ENCODE peak calls at places on chromosomes 1 and 21, in ten cellular contexts. E is aorta; G is heart right ventricle; U is lower lobe of right lung; T is colonic mucosa; J is tibial nerve; I is GM23338; W is CD8-positive, alpha-beta T cell; K is OCI-LY7; F is kidney. M is an unnamed sample.

GRCh38 chr1:201490708-201491131 is 16.2 kb downstream of the CSRP1 start:
- DNase-seq in K (no peak), W (no peak), F (no peak), E (no peak), G (no peak), I (no peak), U (no peak), J (no peak), T (no peak), M (peak; percentile 24)

GRCh38 chr1:232066521-232066920 is 439.9 kb downstream of the DISC1 start:
- DNase-seq in E (no peak), U (no peak), G (no peak), T (no peak), K (no peak), I (no peak), W (no peak), J (no peak), F (no peak), M (no peak)

GRCh38 chr21:42981862-42982261 is 7.5 kb downstream of the PKNOX1 start:
- DNase-seq in J (no peak), T (no peak), U (no peak), W (no peak), K (no peak), G (no peak), I (no peak), E (no peak), F (no peak), M (no peak)

GRCh38 chr1:85275701-85276289 is 637 bp downstream of the BCL10 start:
- DNase-seq in G (no peak), W (no peak), K (peak; percentile 77), E (no peak), I (peak; percentile 66), T (no peak), U (no peak), J (no peak), F (no peak), M (no peak)

GRCh38 chr1:246659594-246660140 is 64.5 kb upstream of the SCCPDH start:
- DNase-seq in K (peak; percentile 40), W (no peak), T (no peak), U (no peak), G (no peak), E (no peak), I (no peak), F (no peak), J (no peak), M (no peak)

GRCh38 chr1:6624712-6625578 is at the start of gene THAP3:
- DNase-seq in G (peak; percentile 92), F (peak; percentile 96), U (peak; percentile 91), K (peak; percentile 86), E (peak; percentile 97), I (peak; percentile 93), W (peak; percentile 94), J (peak; percentile 74), T (peak; percentile 92), M (peak; percentile 96)

GRCh38 chr21:37687001-37687400 is 229.3 kb downstream of the KCNJ6 start:
- DNase-seq in W (no peak), I (peak; percentile 27), T (no peak), K (no peak), E (no peak), U (no peak), J (no peak), F (no peak), G (no peak), M (no peak)

GRCh38 chr1:227343727-227344551 is 25.6 kb upstream of the CDC42BPA start:
- DNase-seq in U (no peak), J (no peak), E (no peak), F (no peak), G (no peak), K (no peak), T (no peak), I (no peak), W (no peak), M (no peak)

GRCh38 chr1:224433041-224433670 is 1.4 kb downstream of the WDR26 start:
- DNase-seq in I (peak; percentile 30), G (no peak), U (peak; percentile 49), E (no peak), K (peak; percentile 13), W (peak; percentile 13), T (peak; percentile 63), J (peak; percentile 44), F (peak; percentile 76), M (peak; percentile 53)

DNA sequence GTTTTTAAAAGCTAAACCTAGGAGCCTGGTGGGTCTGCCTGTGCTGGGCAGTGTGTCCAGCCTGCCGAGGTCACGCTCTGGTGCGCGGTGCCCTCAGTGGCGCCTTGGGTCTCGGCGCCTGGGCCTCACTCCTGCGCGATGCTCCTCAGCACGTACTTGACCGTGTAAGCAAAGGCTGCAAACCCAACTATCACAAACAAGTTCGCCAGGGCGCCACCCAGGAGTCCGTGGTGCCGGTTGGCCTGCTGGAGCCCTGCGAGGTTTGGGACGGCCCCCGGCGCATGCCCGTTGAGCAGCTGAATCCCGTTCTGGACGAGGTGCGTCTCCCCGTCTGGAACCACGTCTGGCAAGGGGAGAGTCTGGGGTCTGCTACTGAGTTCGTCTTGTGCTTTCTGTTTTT is 8.6 kb upstream of the C1QTNF12 start:
- DNase-seq in J (no peak), W (no peak), I (no peak), K (no peak), F (peak; percentile 65), G (no peak), U (no peak), E (no peak), T (no peak), M (peak; percentile 37)
- H3K27ac ChIP-seq in J (no peak overlapping the region), W (no peak overlapping the region), I (no peak overlapping the region), K (no peak overlapping the region), F (no peak overlapping the region), G (no peak overlapping the region), U (no peak overlapping the region), E (no peak overlapping the region), T (no peak overlapping the region), M (no peak overlapping the region)

DNA sequence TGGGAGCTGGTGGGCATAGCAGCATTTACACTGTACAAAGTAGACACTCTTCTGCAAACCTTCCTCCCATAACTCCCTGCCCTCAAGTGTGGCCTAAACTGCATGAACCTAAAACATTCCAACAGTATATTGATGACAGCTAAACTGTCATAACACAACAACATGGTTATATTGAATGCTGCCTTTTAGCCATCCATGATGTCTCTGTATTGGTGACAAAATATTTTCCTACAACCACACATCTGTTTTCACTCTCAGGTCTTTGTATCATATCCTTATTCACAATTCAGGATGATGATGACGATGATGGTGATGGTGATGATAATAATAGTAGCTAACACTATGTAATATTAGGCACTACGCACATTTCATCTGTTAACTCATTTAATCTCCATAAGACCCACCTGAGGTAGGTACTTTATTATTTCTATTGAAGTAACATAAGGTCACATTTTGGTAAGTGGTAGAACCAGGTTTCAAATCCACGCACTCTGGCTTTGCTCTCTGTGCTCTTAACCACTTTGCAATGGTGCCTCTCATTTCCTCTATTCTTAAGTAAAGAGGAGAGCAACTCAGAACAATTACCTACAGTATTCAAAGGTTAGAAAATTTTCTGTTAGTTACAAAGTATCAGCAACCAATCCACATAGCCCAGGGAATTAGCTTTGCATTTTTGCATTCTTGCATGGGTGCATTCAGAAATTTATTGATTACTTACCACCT is 185.1 kb upstream of the LMO4 start:
- DNase-seq in F (no peak), I (no peak), J (no peak), E (no peak), U (no peak), W (no peak), T (no peak), K (no peak), G (no peak), M (no peak)
- H3K4me3 ChIP-seq in F (no peak overlapping the region), I (no peak overlapping the region), J (no peak overlapping the region), E (no peak overlapping the region), U (no peak overlapping the region), W (no peak overlapping the region), T (no peak overlapping the region), K (no peak overlapping the region), G (no peak overlapping the region), M (no peak overlapping the region)

DNA sequence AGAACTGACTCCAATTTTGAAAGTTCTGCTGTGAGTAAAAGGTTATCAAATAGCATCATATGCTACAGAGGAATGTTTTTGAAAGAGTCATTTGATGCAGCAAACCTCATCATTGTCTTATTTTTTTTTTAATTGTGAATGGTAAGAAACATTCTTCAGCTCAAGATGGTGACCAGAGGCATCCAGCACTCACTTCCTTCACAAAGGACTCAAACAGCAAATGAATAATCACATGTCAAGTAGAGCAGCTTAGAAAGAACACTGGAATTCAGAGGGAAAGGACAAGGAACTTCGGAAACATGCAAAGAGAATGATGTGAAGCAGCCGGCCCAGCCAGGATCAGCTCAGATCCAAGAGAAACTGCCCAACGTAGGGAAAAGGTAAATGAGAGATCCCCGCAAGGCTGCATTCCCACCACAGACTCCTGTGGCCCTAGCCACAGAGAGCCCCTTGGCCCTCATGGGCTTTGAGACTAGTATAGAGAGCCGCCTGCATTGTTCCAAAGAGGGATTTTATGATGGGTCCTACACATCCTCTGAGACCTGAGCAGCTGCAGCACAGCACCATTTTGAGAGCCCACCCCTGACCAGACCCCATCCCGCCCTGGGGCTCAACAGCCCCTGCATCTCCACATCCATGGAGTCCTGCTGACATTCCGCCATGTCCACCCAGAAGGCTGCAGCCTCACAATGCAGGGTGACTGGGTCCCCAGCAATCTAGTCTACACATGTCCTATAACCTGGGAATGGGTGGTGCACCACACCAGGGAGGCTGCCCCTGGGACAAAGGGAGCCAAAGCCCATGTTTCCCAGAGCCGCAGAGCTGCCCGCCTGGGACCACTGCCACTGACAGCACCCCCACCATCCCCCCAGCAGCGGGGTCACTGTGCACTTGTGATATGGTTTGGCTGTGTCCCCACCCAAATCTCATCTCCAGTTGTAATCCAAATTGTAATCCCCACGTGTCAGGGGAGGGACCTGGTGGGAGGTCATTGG is 21.2 kb upstream of the UTS2 start:
- DNase-seq in G (no peak), U (no peak), W (no peak), I (no peak), T (no peak), F (no peak), E (no peak), J (no peak), K (no peak), M (no peak)
- H3K4me1 ChIP-seq in G (no peaks in the 10 kb centered on the region), U (no peaks in the 10 kb centered on the region), W (no peaks in the 10 kb centered on the region), I (no peaks in the 10 kb centered on the region), T (no peaks in the 10 kb centered on the region), F (no peaks in the 10 kb centered on the region), E (no peaks in the 10 kb centered on the region), J (no peaks in the 10 kb centered on the region), K (no peaks in the 10 kb centered on the region), M (no peaks in the 10 kb centered on the region)

GRCh38 chr1:209652121-209652742 is at the start of gene LAMB3:
- DNase-seq in T (peak; percentile 92), U (peak; percentile 82), E (no peak), G (no peak), J (no peak), K (no peak), F (peak; percentile 87), I (no peak), W (no peak), M (no peak)

GRCh38 chr1:209652873-209653401 is 712 bp upstream of the LAMB3 start:
- DNase-seq in G (peak; percentile 75), E (peak; percentile 82), W (no peak), U (peak; percentile 92), J (peak; percentile 52), F (peak; percentile 96), I (peak; percentile 66), T (peak; percentile 97), K (no peak), M (peak; percentile 84)

GRCh38 chr1:209650454-209650853 is 1.8 kb downstream of the LAMB3 start:
- DNase-seq in T (no peak), E (no peak), G (no peak), W (no peak), K (no peak), U (no peak), F (no peak), J (no peak), I (no peak), M (no peak)

GRCh38 chr1:209648931-209649776 is 3.1 kb downstream of the LAMB3 start:
- DNase-seq in F (no peak), T (peak; percentile 59), J (peak; percentile 36), U (no peak), K (no peak), W (no peak), G (no peak), E (no peak), I (no peak), M (peak; percentile 47)

GRCh38 chr1:209651148-209651547 is 1.1 kb downstream of the LAMB3 start:
- DNase-seq in G (peak; percentile 67), F (peak; percentile 86), I (no peak), W (no peak), E (peak; percentile 86), K (no peak), U (peak; percentile 84), J (peak; percentile 49), T (peak; percentile 91), M (peak; percentile 87)
- H3K27ac ChIP-seq in G (no peak overlapping the region), F (no peak overlapping the region), I (no peak overlapping the region), W (no peak overlapping the region), E (no peak overlapping the region), K (no peak overlapping the region), U (peak overlapping the region; percentile 31), J (peak overlapping the region; percentile 50), T (peak overlapping the region; percentile 89), M (no peak overlapping the region)

M was measured in right cardiac atrium.